ENCODE peak calls at places on chromosome 16, in seven cellular contexts. R is SK-N-SH, X is HCT116, K is dorsolateral prefrontal cortex, I is A549, Q is fibroblast of lung, Y is transverse colon. O is an unnamed sample.

GRCh38 chr16:21946889-21947635 is 6.1 kb upstream of the UQCRC2 start:
- DNase-seq in R (no peak), X (no peak), K (no peak), I (no peak), Q (no peak), Y (no peak), O (no peak)

GRCh38 chr16:4937782-4938682 is 1.1 kb upstream of the PPL start:
- DNase-seq in R (no peak), X (no peak), K (no peak), I (no peak), Q (no peak), Y (peak; percentile 64), O (no peak)

GRCh38 chr16:52069866-52070265 is 477.1 kb downstream of the TOX3 start:
- DNase-seq in R (peak; percentile 0), X (no peak), K (no peak), I (peak; percentile 22), Q (peak; percentile 17), Y (no peak), O (peak; percentile 34)

GRCh38 chr16:2919511-2920255 is 8.0 kb downstream of the FLYWCH1 start:
- DNase-seq in R (peak; percentile 84), X (peak; percentile 57), K (peak; percentile 71), I (peak; percentile 73), Q (peak; percentile 54), Y (peak; percentile 61), O (peak; percentile 55)

GRCh38 chr16:88678224-88678979 is 7.9 kb downstream of the SNAI3 start:
- DNase-seq in R (peak; percentile 61), X (no peak), K (no peak), I (no peak), Q (no peak), Y (no peak), O (no peak)

GRCh38 chr16:2468142-2468724 is 2.9 kb upstream of the NTN3 start:
- DNase-seq in R (peak; percentile 75), X (no peak), K (no peak), I (no peak), Q (no peak), Y (no peak), O (peak; percentile 81)

GRCh38 chr16:70696952-70697600 is 11.2 kb upstream of the MTSS2 start:
- DNase-seq in R (no peak), X (no peak), K (no peak), I (no peak), Q (no peak), Y (peak; percentile 30), O (no peak)

GRCh38 chr16:75318737-75319136 is 67.3 kb upstream of the BCAR1 start:
- DNase-seq in R (no peak), X (no peak), K (no peak), I (no peak), Q (no peak), Y (no peak), O (no peak)

GRCh38 chr16:56970934-56971767 is 9.4 kb downstream of the CETP start:
- DNase-seq in R (no peak), X (no peak), K (no peak), I (no peak), Q (no peak), Y (no peak), O (no peak)

GRCh38 chr16:20920799-20921198 is 20.2 kb downstream of the LYRM1 start:
- DNase-seq in R (no peak), X (no peak), K (no peak), I (no peak), Q (no peak), Y (no peak), O (no peak)

GRCh38 chr16:23434380-23434779 is 18.6 kb downstream of the COG7 start:
- DNase-seq in R (peak; percentile 61), X (peak; percentile 59), K (no peak), I (peak; percentile 82), Q (peak; percentile 51), Y (no peak), O (peak; percentile 57)

GRCh38 chr16:75682308-75682707 is 5.5 kb upstream of the CPHXL2 start:
- DNase-seq in R (no peak), X (no peak), K (no peak), I (no peak), Q (no peak), Y (no peak), O (no peak)

GRCh38 chr16:15435216-15435864 is 952 bp downstream of the BMERB1 start:
- DNase-seq in R (peak; percentile 47), X (no peak), K (no peak), I (no peak), Q (no peak), Y (no peak), O (no peak)

GRCh38 chr16:48001306-48001885 is 154.4 kb downstream of the ABCC12 start:
- DNase-seq in R (no peak), X (no peak), K (no peak), I (no peak), Q (no peak), Y (no peak), O (no peak)

GRCh38 chr16:10598157-10598556 is 17.8 kb upstream of the EMP2 start:
- DNase-seq in R (no peak), X (no peak), K (no peak), I (no peak), Q (no peak), Y (peak; percentile 88), O (no peak)

GRCh38 chr16:69017036-69017783 is 88.2 kb upstream of the HAS3 start:
- DNase-seq in R (peak; percentile 11), X (peak; percentile 82), K (no peak), I (peak; percentile 69), Q (peak; percentile 85), Y (no peak), O (peak; percentile 56)

GRCh38 chr16:84166796-84167695 is 19.8 kb downstream of the TAF1C start:
- DNase-seq in R (no peak), X (no peak), K (no peak), I (no peak), Q (no peak), Y (no peak), O (no peak)

GRCh38 chr16:89019511-89019910 is 42.5 kb upstream of the CBFA2T3 start:
- DNase-seq in R (no peak), X (no peak), K (no peak), I (no peak), Q (no peak), Y (no peak), O (no peak)

GRCh38 chr16:29311636-29312344 is 94.7 kb downstream of the NPIPB11 start:
- DNase-seq in R (no peak), X (no peak), K (no peak), I (no peak), Q (no peak), Y (no peak), O (no peak)

GRCh38 chr16:29313559-29313887 is 93.0 kb downstream of the NPIPB11 start:
- DNase-seq in R (no peak), X (no peak), K (no peak), I (no peak), Q (no peak), Y (no peak), O (no peak)

GRCh38 chr16:29312835-29313558 is 93.5 kb downstream of the NPIPB11 start:
- DNase-seq in R (no peak), X (no peak), K (no peak), I (no peak), Q (no peak), Y (no peak), O (no peak)

GRCh38 chr16:29308644-29309546 is 97.6 kb downstream of the NPIPB11 start:
- DNase-seq in R (no peak), X (no peak), K (no peak), I (no peak), Q (no peak), Y (no peak), O (no peak)

DNA sequence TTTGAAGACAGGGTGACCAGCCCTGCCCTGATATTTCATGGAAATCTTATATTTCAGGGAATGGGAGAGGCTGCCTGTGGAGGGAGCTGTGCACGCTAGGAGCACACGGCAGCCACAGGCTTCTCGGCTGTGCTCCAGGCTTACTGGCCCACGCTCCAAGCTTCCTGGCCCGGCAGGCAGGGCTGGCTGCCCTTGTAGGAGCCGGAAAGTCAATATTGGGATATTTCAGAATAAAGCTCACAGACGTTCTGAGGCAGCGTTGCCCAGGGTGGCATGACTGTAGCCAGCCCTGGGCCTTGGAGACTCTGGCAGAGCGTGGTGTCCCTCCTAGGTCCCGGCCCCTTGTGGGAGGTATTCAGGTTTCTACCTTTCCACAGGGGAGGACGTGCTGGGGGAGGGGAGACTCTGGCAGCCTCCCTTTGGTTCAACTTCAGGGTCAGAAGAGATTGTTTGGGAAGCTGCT is 95.6 kb downstream of the NPIPB11 start:
- DNase-seq in R (no peak), X (no peak), K (no peak), I (no peak), Q (peak; percentile 11), Y (no peak), O (no peak)
- TF ChIP-seq CTCF in R (no peak), X (no peak), K (no peak), I (no peak), Q (peak; percentile 10), Y (no peak), O (no peak)

GRCh38 chr16:81699596-81699995 is 79.5 kb upstream of the PLCG2 start:
- DNase-seq in R (no peak), X (no peak), K (no peak), I (no peak), Q (no peak), Y (no peak), O (no peak)

GRCh38 chr16:81697886-81698635 is 81.0 kb upstream of the PLCG2 start:
- DNase-seq in R (no peak), X (no peak), K (peak; percentile 70), I (no peak), Q (peak; percentile 44), Y (no peak), O (no peak)

GRCh38 chr16:81700780-81701165 is 78.3 kb upstream of the PLCG2 start:
- DNase-seq in R (no peak), X (no peak), K (no peak), I (no peak), Q (no peak), Y (no peak), O (no peak)

GRCh38 chr16:81701296-81701970 is 77.7 kb upstream of the PLCG2 start:
- DNase-seq in R (no peak), X (no peak), K (no peak), I (no peak), Q (no peak), Y (no peak), O (no peak)

GRCh38 chr16:81700071-81700779 is 78.9 kb upstream of the PLCG2 start:
- DNase-seq in R (no peak), X (no peak), K (no peak), I (no peak), Q (peak; percentile 75), Y (no peak), O (no peak)
- H3K27ac ChIP-seq in R (no peak overlapping the region), X (no peak overlapping the region), K (no peak overlapping the region), I (peak overlapping the region; percentile 94), Q (no peak overlapping the region), Y (no peak overlapping the region), O (peak overlapping the region; percentile 27)

GRCh38 chr16:28316056-28316455 is 23.7 kb downstream of the SBK1 start:
- DNase-seq in R (no peak), X (no peak), K (no peak), I (no peak), Q (no peak), Y (no peak), O (no peak)
- TF ChIP-seq CTCF in R (no peak), X (no peak), K (no peak), I (no peak), Q (no peak), Y (no peak), O (no peak)

GRCh38 chr16:17381784-17382183 is 89.0 kb downstream of the XYLT1 start:
- DNase-seq in R (no peak), X (no peak), K (no peak), I (no peak), Q (no peak), Y (no peak), O (no peak)
- H3K27ac ChIP-seq in R (no peak overlapping the region), X (no peak overlapping the region), K (no peak overlapping the region), I (no peak overlapping the region), Q (no peak overlapping the region), Y (no peak overlapping the region), O (no peak overlapping the region)